ENCODE peak calls at places on chromosomes 12 and 14, in five cellular contexts. One of them, this sample, is unnamed.

GRCh38 chr14:31441273-31442110 is 15.8 kb downstream of the DTD2 start:
- DNase-seq in NK-92 treated with Interleukin-12 subunit alpha and Interleukin-12 subunit beta, amount 100 ng/mL, for 24 hours: no peak
- DNase-seq in lower lobe of right lung: no peak
- DNase-seq in activated naive CD8-positive, alpha-beta T cell treated with anti-CD3 and anti-CD28 coated beads, Interleukin-2, amount 50 U/mL, for 16 hours: no peak
- DNase-seq in AG09309: peak; percentile 70
- DNase-seq in this sample: no peak

GRCh38 chr12:120240495-120240833 is 25.1 kb downstream of the PXN start:
- DNase-seq in NK-92 treated with Interleukin-12 subunit alpha and Interleukin-12 subunit beta, amount 100 ng/mL, for 24 hours: no peak
- DNase-seq in lower lobe of right lung: no peak
- DNase-seq in activated naive CD8-positive, alpha-beta T cell treated with anti-CD3 and anti-CD28 coated beads, Interleukin-2, amount 50 U/mL, for 16 hours: no peak
- DNase-seq in AG09309: no peak
- DNase-seq in this sample: no peak

GRCh38 chr14:52080171-52080800 is 11.4 kb upstream of the NID2 start:
- DNase-seq in NK-92 treated with Interleukin-12 subunit alpha and Interleukin-12 subunit beta, amount 100 ng/mL, for 24 hours: no peak
- DNase-seq in lower lobe of right lung: no peak
- DNase-seq in activated naive CD8-positive, alpha-beta T cell treated with anti-CD3 and anti-CD28 coated beads, Interleukin-2, amount 50 U/mL, for 16 hours: no peak
- DNase-seq in AG09309: no peak
- DNase-seq in this sample: no peak

GRCh38 chr12:107311682-107312081 is 218.3 kb upstream of the CRY1 start:
- DNase-seq in NK-92 treated with Interleukin-12 subunit alpha and Interleukin-12 subunit beta, amount 100 ng/mL, for 24 hours: no peak
- DNase-seq in lower lobe of right lung: no peak
- DNase-seq in activated naive CD8-positive, alpha-beta T cell treated with anti-CD3 and anti-CD28 coated beads, Interleukin-2, amount 50 U/mL, for 16 hours: no peak
- DNase-seq in AG09309: no peak
- DNase-seq in this sample: no peak

GRCh38 chr14:51507556-51508511 is 143.9 kb upstream of the FRMD6 start:
- DNase-seq in NK-92 treated with Interleukin-12 subunit alpha and Interleukin-12 subunit beta, amount 100 ng/mL, for 24 hours: no peak
- DNase-seq in lower lobe of right lung: no peak
- DNase-seq in activated naive CD8-positive, alpha-beta T cell treated with anti-CD3 and anti-CD28 coated beads, Interleukin-2, amount 50 U/mL, for 16 hours: no peak
- DNase-seq in AG09309: peak; percentile 46
- DNase-seq in this sample: no peak

GRCh38 chr12:12786716-12787601 is 1.5 kb downstream of the APOLD1 start:
- DNase-seq in NK-92 treated with Interleukin-12 subunit alpha and Interleukin-12 subunit beta, amount 100 ng/mL, for 24 hours: peak; percentile 26
- DNase-seq in lower lobe of right lung: peak; percentile 87
- DNase-seq in activated naive CD8-positive, alpha-beta T cell treated with anti-CD3 and anti-CD28 coated beads, Interleukin-2, amount 50 U/mL, for 16 hours: peak; percentile 41
- DNase-seq in AG09309: peak; percentile 41
- DNase-seq in this sample: peak; percentile 61

GRCh38 chr12:132367401-132367851 is 38.0 kb upstream of the GALNT9 start:
- DNase-seq in NK-92 treated with Interleukin-12 subunit alpha and Interleukin-12 subunit beta, amount 100 ng/mL, for 24 hours: no peak
- DNase-seq in lower lobe of right lung: peak; percentile 50
- DNase-seq in activated naive CD8-positive, alpha-beta T cell treated with anti-CD3 and anti-CD28 coated beads, Interleukin-2, amount 50 U/mL, for 16 hours: no peak
- DNase-seq in AG09309: no peak
- DNase-seq in this sample: no peak

GRCh38 chr14:91910201-91910600 is 37.3 kb downstream of the FBLN5 start:
- DNase-seq in NK-92 treated with Interleukin-12 subunit alpha and Interleukin-12 subunit beta, amount 100 ng/mL, for 24 hours: no peak
- DNase-seq in lower lobe of right lung: no peak
- DNase-seq in activated naive CD8-positive, alpha-beta T cell treated with anti-CD3 and anti-CD28 coated beads, Interleukin-2, amount 50 U/mL, for 16 hours: no peak
- DNase-seq in AG09309: no peak
- DNase-seq in this sample: no peak

GRCh38 chr14:65850429-65851145 is 438.1 kb downstream of the FUT8 start:
- DNase-seq in NK-92 treated with Interleukin-12 subunit alpha and Interleukin-12 subunit beta, amount 100 ng/mL, for 24 hours: no peak
- DNase-seq in lower lobe of right lung: no peak
- DNase-seq in activated naive CD8-positive, alpha-beta T cell treated with anti-CD3 and anti-CD28 coated beads, Interleukin-2, amount 50 U/mL, for 16 hours: peak; percentile 23
- DNase-seq in AG09309: no peak
- DNase-seq in this sample: peak; percentile 28

GRCh38 chr12:132205271-132206092 is 61.2 kb downstream of the NOC4L start:
- DNase-seq in NK-92 treated with Interleukin-12 subunit alpha and Interleukin-12 subunit beta, amount 100 ng/mL, for 24 hours: no peak
- DNase-seq in lower lobe of right lung: no peak
- DNase-seq in activated naive CD8-positive, alpha-beta T cell treated with anti-CD3 and anti-CD28 coated beads, Interleukin-2, amount 50 U/mL, for 16 hours: no peak
- DNase-seq in AG09309: no peak
- DNase-seq in this sample: no peak

GRCh38 chr14:49970474-49971147 is 77.7 kb downstream of the ARF6 start:
- DNase-seq in NK-92 treated with Interleukin-12 subunit alpha and Interleukin-12 subunit beta, amount 100 ng/mL, for 24 hours: no peak
- DNase-seq in lower lobe of right lung: no peak
- DNase-seq in activated naive CD8-positive, alpha-beta T cell treated with anti-CD3 and anti-CD28 coated beads, Interleukin-2, amount 50 U/mL, for 16 hours: no peak
- DNase-seq in AG09309: no peak
- DNase-seq in this sample: no peak

GRCh38 chr14:75063013-75063412 is 811 bp downstream of the ACYP1 start:
- DNase-seq in NK-92 treated with Interleukin-12 subunit alpha and Interleukin-12 subunit beta, amount 100 ng/mL, for 24 hours: no peak
- DNase-seq in lower lobe of right lung: no peak
- DNase-seq in activated naive CD8-positive, alpha-beta T cell treated with anti-CD3 and anti-CD28 coated beads, Interleukin-2, amount 50 U/mL, for 16 hours: no peak
- DNase-seq in AG09309: no peak
- DNase-seq in this sample: no peak

GRCh38 chr14:75456069-75457023 is 28.5 kb downstream of the JDP2 start:
- DNase-seq in NK-92 treated with Interleukin-12 subunit alpha and Interleukin-12 subunit beta, amount 100 ng/mL, for 24 hours: no peak
- DNase-seq in lower lobe of right lung: peak; percentile 65
- DNase-seq in activated naive CD8-positive, alpha-beta T cell treated with anti-CD3 and anti-CD28 coated beads, Interleukin-2, amount 50 U/mL, for 16 hours: no peak
- DNase-seq in AG09309: no peak
- DNase-seq in this sample: no peak

GRCh38 chr12:7460375-7461259 is 16.7 kb upstream of the CD163L1 start:
- DNase-seq in NK-92 treated with Interleukin-12 subunit alpha and Interleukin-12 subunit beta, amount 100 ng/mL, for 24 hours: no peak
- DNase-seq in lower lobe of right lung: no peak
- DNase-seq in activated naive CD8-positive, alpha-beta T cell treated with anti-CD3 and anti-CD28 coated beads, Interleukin-2, amount 50 U/mL, for 16 hours: no peak
- DNase-seq in AG09309: no peak
- DNase-seq in this sample: peak; percentile 32

This sample was measured in stimulated activated CD4-positive, alpha-beta T cell treated with anti-CD3 and anti-CD28 coated beads, Interleukin-1b, Interleukin-23, amount 100 ng/mL, for 4 hours.